ENCODE peak calls at places on chromosome 15, in eight cellular contexts. A, U, H, P, V, S, B and Z are unnamed samples.

GRCh38 chr15:77034620-77035467 is 36.1 kb downstream of the TSPAN3 start:
- DNase-seq in A (no peak), U (peak), H (no peak), P (no peak), V (peak), S (no peak), B (no peak), Z (peak)

GRCh38 chr15:36362508-36362907 is 216.9 kb upstream of the CDIN1 start:
- DNase-seq in A (no peak), U (no peak), H (no peak), P (no peak), V (no peak), S (peak), B (no peak), Z (no peak)

GRCh38 chr15:96325579-96326331 is 4.7 kb upstream of the NR2F2 start:
- DNase-seq in A (peak), U (peak), H (no peak), P (no peak), V (no peak), S (no peak), B (no peak), Z (peak)

GRCh38 chr15:48466825-48467224 is 135.6 kb downstream of the DUT start:
- DNase-seq in A (no peak), U (no peak), H (no peak), P (no peak), V (no peak), S (no peak), B (no peak), Z (no peak)

GRCh38 chr15:69686626-69687025 is 234.0 kb downstream of the RPLP1 start:
- DNase-seq in A (no peak), U (no peak), H (no peak), P (no peak), V (no peak), S (no peak), B (no peak), Z (no peak)

GRCh38 chr15:74977599-74977998 is 17.8 kb upstream of the SCAMP5 start:
- DNase-seq in A (no peak), U (no peak), H (no peak), P (no peak), V (no peak), S (no peak), B (no peak), Z (no peak)

GRCh38 chr15:47685141-47685870 is 32.0 kb upstream of the SEMA6D start:
- DNase-seq in A (no peak), U (no peak), H (no peak), P (no peak), V (no peak), S (no peak), B (no peak), Z (no peak)

GRCh38 chr15:96052572-96053038 is 277.9 kb upstream of the NR2F2 start:
- DNase-seq in A (no peak), U (no peak), H (no peak), P (no peak), V (no peak), S (no peak), B (no peak), Z (no peak)

GRCh38 chr15:55250392-55250791 is 39.2 kb downstream of the RAB27A start:
- DNase-seq in A (peak), U (no peak), H (peak), P (no peak), V (no peak), S (no peak), B (no peak), Z (peak)

GRCh38 chr15:92807971-92808571 is 92.1 kb upstream of the CHD2 start:
- DNase-seq in A (peak), U (peak), H (no peak), P (no peak), V (peak), S (no peak), B (no peak), Z (peak)

GRCh38 chr15:23565395-23566069 is at the start of gene MKRN3:
- DNase-seq in A (peak), U (peak), H (peak), P (peak), V (peak), S (no peak), B (no peak), Z (peak)

GRCh38 chr15:38647683-38648082 is 83.1 kb upstream of the RASGRP1 start:
- DNase-seq in A (peak), U (peak), H (peak), P (peak), V (no peak), S (no peak), B (no peak), Z (no peak)

GRCh38 chr15:47870300-47870955 is 153.1 kb downstream of the SEMA6D start:
- DNase-seq in A (no peak), U (no peak), H (no peak), P (no peak), V (no peak), S (no peak), B (no peak), Z (no peak)

GRCh38 chr15:39887832-39888231 is 32.2 kb downstream of the GPR176 start:
- DNase-seq in A (peak), U (peak), H (peak), P (peak), V (no peak), S (no peak), B (no peak), Z (peak)

GRCh38 chr15:44775923-44776322 is 39.6 kb downstream of the TRIM69 start:
- DNase-seq in A (no peak), U (no peak), H (no peak), P (no peak), V (no peak), S (no peak), B (no peak), Z (no peak)

GRCh38 chr15:54159044-54159443 is 180.8 kb downstream of the UNC13C start:
- DNase-seq in A (no peak), U (no peak), H (no peak), P (no peak), V (no peak), S (no peak), B (no peak), Z (no peak)

GRCh38 chr15:90201150-90201943 is at the start of gene SEMA4B:
- DNase-seq in A (peak), U (peak), H (peak), P (no peak), V (peak), S (no peak), B (no peak), Z (peak)

GRCh38 chr15:62454567-62455172 is 289.6 kb upstream of the C2CD4B start:
- DNase-seq in A (no peak), U (no peak), H (no peak), P (no peak), V (no peak), S (no peak), B (no peak), Z (no peak)

GRCh38 chr15:35698331-35698730 is 152.4 kb upstream of the DPH6 start:
- DNase-seq in A (no peak), U (peak), H (no peak), P (no peak), V (no peak), S (no peak), B (no peak), Z (no peak)

GRCh38 chr15:76197703-76198455 is 113.4 kb downstream of the ETFA start:
- DNase-seq in A (no peak), U (no peak), H (no peak), P (peak), V (no peak), S (no peak), B (no peak), Z (no peak)

GRCh38 chr15:63969652-63970421 is 76.4 kb downstream of the DAPK2 start:
- DNase-seq in A (no peak), U (peak), H (peak), P (no peak), V (no peak), S (no peak), B (no peak), Z (no peak)

GRCh38 chr15:98779463-98780071 is 131.2 kb downstream of the IGF1R start:
- DNase-seq in A (peak), U (peak), H (peak), P (peak), V (peak), S (peak), B (peak), Z (peak)

GRCh38 chr15:62253294-62253693 is 88.2 kb upstream of the C2CD4B start:
- DNase-seq in A (peak), U (peak), H (no peak), P (no peak), V (no peak), S (no peak), B (no peak), Z (peak)

GRCh38 chr15:57485869-57486268 is 105.8 kb upstream of the MYZAP start:
- DNase-seq in A (peak), U (peak), H (peak), P (peak), V (no peak), S (peak), B (no peak), Z (no peak)
- TF ChIP-seq MAX in A (peak), U (no peak), H (no peak), P (no peak), V (no peak), S (no peak), B (no peak), Z (no peak)

DNA sequence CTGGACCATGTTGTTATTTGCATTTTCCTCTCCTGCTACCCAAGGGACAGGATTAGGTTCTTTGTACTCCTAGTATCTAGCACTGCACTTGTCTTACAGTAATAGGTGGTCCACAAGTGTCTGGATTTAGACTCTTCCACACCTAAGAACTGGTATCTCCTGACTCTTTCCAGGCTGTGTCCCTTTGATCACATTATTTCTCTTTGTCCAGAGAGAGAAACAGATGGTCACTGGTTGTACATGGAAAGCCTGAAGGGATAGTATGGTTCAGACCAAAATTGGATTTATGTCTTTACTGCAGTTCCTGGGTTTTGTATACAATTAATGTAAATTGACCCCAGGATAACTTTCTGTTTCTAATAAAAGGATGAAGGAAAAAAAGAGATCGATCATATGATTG is 64.0 kb downstream of the PDE8A start:
- DNase-seq in A (no peak), U (no peak), H (no peak), P (no peak), V (no peak), S (no peak), B (no peak), Z (no peak)
- TF ChIP-seq POLR2A in A (no peak), U (no peak), H (no peak), P (no peak), V (no peak), S (no peak), B (no peak), Z (no peak)

GRCh38 chr15:100740105-100740504 is 137.7 kb downstream of the ASB7 start:
- DNase-seq in A (no peak), U (no peak), H (no peak), P (no peak), V (no peak), S (no peak), B (no peak), Z (no peak)

GRCh38 chr15:100734606-100735005 is 132.2 kb downstream of the ASB7 start:
- DNase-seq in A (no peak), U (no peak), H (no peak), P (no peak), V (no peak), S (no peak), B (no peak), Z (no peak)

GRCh38 chr15:100738614-100739013 is 136.2 kb downstream of the ASB7 start:
- DNase-seq in A (no peak), U (no peak), H (no peak), P (no peak), V (no peak), S (no peak), B (no peak), Z (no peak)

GRCh38 chr15:100735654-100736053 is 133.3 kb downstream of the ASB7 start:
- DNase-seq in A (no peak), U (no peak), H (no peak), P (no peak), V (no peak), S (no peak), B (no peak), Z (no peak)

GRCh38 chr15:100737214-100737613 is 134.8 kb downstream of the ASB7 start:
- DNase-seq in A (no peak), U (no peak), H (no peak), P (no peak), V (no peak), S (no peak), B (no peak), Z (no peak)
- TF ChIP-seq MAX in A (no peak), U (no peak), H (no peak), P (no peak), V (no peak), S (no peak), B (no peak), Z (no peak)

DNA sequence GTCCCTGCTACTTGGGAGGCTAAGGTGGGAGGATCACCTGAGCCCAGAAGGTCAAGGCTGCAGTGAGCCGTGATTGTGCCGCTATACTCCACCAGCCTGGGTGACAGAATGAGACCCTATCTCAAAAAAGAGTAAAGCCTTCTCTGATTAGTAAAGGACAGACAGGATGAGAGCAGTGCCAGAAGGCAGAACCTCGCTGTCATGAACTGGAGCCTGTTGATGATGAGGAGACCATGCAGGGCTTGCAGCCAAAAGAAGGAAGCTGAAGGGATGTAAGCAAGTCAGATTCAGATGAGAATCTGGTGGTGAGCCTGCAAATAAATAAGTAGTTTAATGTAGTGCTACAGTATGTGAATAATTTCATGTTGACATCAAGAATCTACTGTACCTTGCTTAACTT is 52.8 kb downstream of the USP50 start:
- DNase-seq in A (no peak), U (no peak), H (no peak), P (no peak), V (no peak), S (no peak), B (no peak), Z (no peak)
- TF ChIP-seq POLR2A in A (no peak), U (no peak), H (no peak), P (no peak), V (no peak), S (no peak), B (no peak), Z (no peak)

DNA sequence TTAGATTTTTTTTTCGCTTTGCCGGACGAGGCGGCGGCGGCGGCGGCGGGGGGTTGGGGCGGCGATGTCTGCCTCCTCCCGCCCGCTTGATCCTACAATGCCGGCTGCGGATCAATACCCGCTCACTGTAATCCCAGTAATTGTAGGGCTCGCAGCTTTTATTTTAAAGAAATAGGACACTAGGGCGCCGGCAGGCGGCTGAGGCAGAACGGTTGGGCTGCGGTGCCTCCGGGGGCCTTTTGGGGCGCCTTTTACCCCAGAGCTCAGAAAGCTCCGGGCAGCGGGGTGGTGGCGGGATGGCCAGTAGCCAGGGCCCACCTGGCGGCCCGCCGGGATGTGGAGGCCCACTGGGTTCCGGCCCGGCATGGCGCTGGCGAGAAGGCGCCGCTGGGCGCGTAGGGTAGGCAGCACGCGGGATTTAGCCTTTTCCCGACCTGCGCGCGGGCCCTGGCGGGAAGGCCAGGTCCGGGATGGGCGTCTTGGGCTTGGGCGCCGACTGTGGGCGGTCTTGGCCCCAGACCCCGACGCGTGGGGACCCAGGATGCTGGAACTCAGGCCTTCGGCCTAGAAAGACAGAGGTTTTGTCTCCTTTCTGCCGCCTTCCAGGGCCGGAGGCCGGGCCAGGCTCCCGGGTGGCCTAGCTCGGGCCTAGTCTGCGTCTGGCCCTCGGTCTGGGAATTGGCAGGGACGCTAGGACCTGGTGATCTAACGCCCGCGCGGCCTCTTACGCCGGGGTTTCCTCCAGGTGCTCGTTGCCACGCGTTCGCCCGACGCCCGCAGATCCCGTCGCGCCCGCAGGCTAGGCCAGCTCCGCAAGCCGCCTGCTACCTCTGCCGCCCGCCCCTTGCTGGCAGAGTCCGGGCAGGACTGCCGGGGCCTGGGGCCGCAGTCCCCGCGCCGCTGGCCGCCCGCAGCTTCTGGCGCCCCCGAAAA is 15.5 kb upstream of the ONECUT1 start:
- DNase-seq in A (no peak), U (no peak), H (no peak), P (no peak), V (no peak), S (no peak), B (no peak), Z (no peak)
- TF ChIP-seq MAX in A (no peak), U (no peak), H (no peak), P (no peak), V (no peak), S (peak), B (no peak), Z (no peak)

DNA sequence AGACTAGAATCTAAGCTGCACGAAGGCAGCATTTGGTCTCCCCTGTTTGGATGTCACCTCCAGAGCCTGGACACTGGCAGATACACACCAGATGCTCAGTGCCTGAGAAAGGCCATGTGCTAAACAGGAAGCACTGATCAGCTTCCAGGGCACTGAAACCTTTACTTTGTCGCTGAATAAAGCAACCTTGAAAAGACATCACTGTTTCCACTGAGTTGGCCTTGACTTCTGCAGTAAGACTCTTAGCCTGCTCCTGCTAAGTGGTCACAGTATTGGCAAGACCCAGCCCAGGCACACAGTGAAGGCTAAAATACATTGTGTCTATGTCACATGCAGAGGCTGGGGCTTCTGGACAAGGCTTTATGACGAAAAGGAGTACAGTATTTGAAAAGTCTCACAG is 104.3 kb upstream of the ICE2 start:
- DNase-seq in A (no peak), U (no peak), H (no peak), P (no peak), V (no peak), S (no peak), B (no peak), Z (no peak)
- TF ChIP-seq POLR2A in A (no peak), U (no peak), H (no peak), P (no peak), V (no peak), S (no peak), B (no peak), Z (no peak)

DNA sequence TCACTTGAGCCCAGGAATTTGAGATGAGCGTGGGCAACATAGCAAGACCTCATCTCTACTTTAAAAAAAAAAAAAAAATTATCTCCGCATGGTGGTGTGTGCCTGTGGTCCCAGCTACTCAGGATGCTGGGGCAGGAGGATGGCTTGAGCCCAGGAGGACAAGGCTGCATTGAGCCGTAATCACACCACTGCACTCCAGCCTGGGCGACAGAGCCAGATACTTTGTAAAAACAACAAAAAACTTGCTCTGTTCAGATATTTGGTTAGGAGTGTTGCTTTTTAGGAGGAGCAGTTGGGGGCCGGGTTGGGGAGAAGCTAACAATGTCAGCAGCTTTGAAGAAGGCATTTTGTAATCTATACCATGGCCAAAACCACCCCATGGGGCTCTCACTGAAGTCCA is 4.1 kb downstream of the GCNT3 start:
- DNase-seq in A (no peak), U (no peak), H (no peak), P (no peak), V (no peak), S (no peak), B (no peak), Z (no peak)
- TF ChIP-seq MAX in A (no peak), U (no peak), H (no peak), P (no peak), V (no peak), S (no peak), B (no peak), Z (no peak)

GRCh38 chr15:100918034-100918689 is 995 bp upstream of the LRRK1 start:
- DNase-seq in A (peak), U (peak), H (peak), P (peak), V (peak), S (no peak), B (no peak), Z (peak)
- TF ChIP-seq POLR2A in A (peak), U (no peak), H (no peak), P (peak), V (no peak), S (no peak), B (peak), Z (peak)

GRCh38 chr15:66573719-66574641 is 8.2 kb upstream of the LCTL start:
- DNase-seq in A (no peak), U (no peak), H (no peak), P (no peak), V (no peak), S (no peak), B (no peak), Z (no peak)
- TF ChIP-seq MAX in A (no peak), U (no peak), H (no peak), P (no peak), V (no peak), S (no peak), B (no peak), Z (no peak)

GRCh38 chr15:34337557-34338306 is at the start of gene SLC12A6:
- DNase-seq in A (peak), U (peak), H (peak), P (peak), V (peak), S (peak), B (no peak), Z (peak)
- TF ChIP-seq POLR2A in A (peak), U (peak), H (peak), P (no peak), V (peak), S (no peak), B (peak), Z (peak)